ENCODE peak calls at places on chromosomes 7 and 10, in nine cellular contexts. S is A172; D is left colon; J is CD4-positive, alpha-beta T cell; T is GM23248; F is activated CD4-positive, alpha-beta T cell treated with anti-CD3 and anti-CD28 coated beads for 24 hours; G is activated naive CD4-positive, alpha-beta T cell; K is foreskin fibroblast; N is activated T-helper 1 cell treated with anti-CD3 and anti-CD28 coated beads, Interleukin-2, amount 50 U/mL, for 16 hours. W is an unnamed sample.

GRCh38 chr10:14592566-14592965 is 182.1 kb downstream of the FAM107B start:
- DNase-seq in N (no peak), J (no peak), G (no peak), S (no peak), D (no peak), T (no peak), F (no peak), K (no peak), W (no peak)

GRCh38 chr7:15747187-15748111 is 61.0 kb upstream of the MEOX2 start:
- DNase-seq in D (no peak), T (peak), G (no peak), N (no peak), J (no peak), S (peak), F (no peak), K (no peak), W (no peak)

GRCh38 chr7:55158541-55158940 is 139.7 kb downstream of the EGFR start:
- DNase-seq in N (no peak), G (no peak), T (peak), D (no peak), F (no peak), J (no peak), K (no peak), S (peak), W (no peak)

GRCh38 chr7:18221377-18222290 is 194.0 kb upstream of the PRPS1L1 start:
- DNase-seq in D (no peak), J (no peak), N (no peak), F (no peak), T (peak), G (no peak), K (peak), S (no peak), W (no peak)

GRCh38 chr7:5053175-5053574 is 7.5 kb downstream of the RBAK start:
- DNase-seq in J (no peak), K (no peak), T (no peak), D (no peak), G (no peak), N (no peak), S (no peak), F (no peak), W (no peak)

GRCh38 chr7:158247758-158248487 is 339.7 kb downstream of the PTPRN2 start:
- DNase-seq in J (no peak), S (no peak), K (no peak), D (no peak), F (no peak), N (no peak), G (no peak), T (no peak), W (peak)

GRCh38 chr10:97381626-97382025 is 19.5 kb downstream of the RRP12 start:
- DNase-seq in S (no peak), F (no peak), J (no peak), K (no peak), N (no peak), D (no peak), T (no peak), G (no peak), W (no peak)

GRCh38 chr7:114921636-114922150 is at the start of gene MDFIC:
- DNase-seq in G (no peak), K (no peak), F (no peak), S (no peak), T (no peak), N (no peak), J (peak), D (peak), W (no peak)

W was measured in activated CD8-positive, alpha-beta T cell treated with anti-CD3 and anti-CD28 coated beads, Interleukin-2, amount 10 ng/mL, durations not matched to agents 7 days and 5 days.